ENCODE peak calls at places on chromosomes 7 and 10, in nine cellular contexts. H is left ventricle myocardium inferior; O is Peyer's patch; F is CD8-positive, alpha-beta T cell; T is upper lobe of right lung; Q is ovary; L is adrenal gland; V is GM23248; D is lower lobe of right lung. B is an unnamed sample. For H3K9me3, the result is how much of the 10 kb centered on the place peaks cover.

GRCh38 chr10:17123062-17123661 is 6.4 kb downstream of the CUBN start:
- DNase-seq in T (no peak), H (no peak), V (peak), L (no peak), D (no peak), F (no peak), Q (no peak), O (no peak), B (peak)

GRCh38 chr10:35442006-35442405 is 105.7 kb downstream of the CCNY start:
- DNase-seq in F (no peak), V (peak), Q (no peak), L (no peak), T (no peak), D (no peak), O (no peak), H (no peak), B (no peak)

GRCh38 chr7:108488902-108489538 is 32.8 kb upstream of the NRCAM start:
- DNase-seq in H (no peak), V (no peak), F (no peak), L (no peak), T (no peak), O (no peak), Q (no peak), D (no peak), B (peak)

GRCh38 chr7:44162179-44162578 is 21.0 kb upstream of the MYL7 start:
- DNase-seq in T (peak), O (no peak), D (peak), Q (no peak), V (no peak), H (no peak), F (no peak), L (no peak), B (peak)

GRCh38 chr7:2938514-2939192 is 94.5 kb upstream of the GNA12 start:
- DNase-seq in T (peak), L (no peak), F (no peak), H (no peak), Q (no peak), D (peak), O (no peak), V (no peak), B (no peak)

GRCh38 chr7:2539031-2540028 is 16.0 kb downstream of the BRAT1 start:
- DNase-seq in H (no peak), V (no peak), D (no peak), T (no peak), O (no peak), F (no peak), Q (no peak), L (no peak), B (no peak)

GRCh38 chr10:76034236-76035009 is 603.0 kb downstream of the LRMDA start:
- DNase-seq in V (peak), D (no peak), O (no peak), H (no peak), F (no peak), L (no peak), Q (no peak), T (no peak), B (no peak)

GRCh38 chr7:106045139-106045538 is 67.0 kb downstream of the SYPL1 start:
- DNase-seq in L (no peak), F (no peak), O (no peak), H (no peak), T (no peak), D (no peak), V (peak), Q (no peak), B (no peak)

GRCh38 chr10:3226960-3227724 is 54.6 kb upstream of the PITRM1 start:
- DNase-seq in V (peak), T (no peak), O (no peak), L (no peak), Q (no peak), F (no peak), H (no peak), D (no peak), B (peak)

GRCh38 chr10:78907458-78908211 is 161.1 kb upstream of the ZMIZ1 start:
- DNase-seq in V (no peak), O (no peak), D (no peak), T (peak), L (no peak), H (no peak), Q (no peak), F (no peak), B (no peak)

GRCh38 chr10:64682043-64682442 is 1160.8 kb downstream of the REEP3 start:
- DNase-seq in L (no peak), D (no peak), F (no peak), T (no peak), Q (no peak), V (no peak), H (no peak), O (no peak), B (peak)

GRCh38 chr10:91684841-91685240 is 52.0 kb upstream of the PPP1R3C start:
- DNase-seq in T (no peak), F (no peak), Q (no peak), L (no peak), V (peak), O (no peak), D (no peak), H (no peak), B (no peak)

GRCh38 chr7:29748286-29749099 is 57.8 kb upstream of the WIPF3 start:
- DNase-seq in Q (no peak), V (peak), T (no peak), F (no peak), H (no peak), O (no peak), L (no peak), D (no peak), B (peak)

GRCh38 chr7:991729-992444 is 8.9 kb downstream of the CYP2W1 start:
- DNase-seq in T (no peak), Q (no peak), D (no peak), V (peak), F (no peak), H (no peak), O (no peak), L (no peak), B (no peak)

GRCh38 chr10:3887885-3888476 is 103.0 kb upstream of the KLF6 start:
- DNase-seq in O (no peak), V (peak), F (peak), T (no peak), L (peak), Q (peak), H (no peak), D (no peak), B (peak)

GRCh38 chr10:16663472-16663871 is 141.8 kb upstream of the C1QL3 start:
- DNase-seq in L (no peak), O (no peak), F (no peak), T (no peak), Q (no peak), H (peak), V (no peak), D (no peak), B (no peak)

GRCh38 chr7:49583440-49583839 is 190.0 kb upstream of the VWC2 start:
- DNase-seq in V (no peak), O (no peak), T (no peak), D (no peak), L (no peak), H (no peak), Q (no peak), F (no peak), B (no peak)

GRCh38 chr10:8350250-8350967 is 295.9 kb downstream of the GATA3 start:
- DNase-seq in Q (no peak), O (no peak), H (no peak), F (no peak), D (no peak), L (no peak), V (no peak), T (no peak), B (no peak)

GRCh38 chr7:122136639-122137253 is 7.3 kb downstream of the AASS start:
- DNase-seq in Q (no peak), O (no peak), D (no peak), H (no peak), F (no peak), T (no peak), L (no peak), V (peak), B (peak)

GRCh38 chr7:4006687-4007086 is 675.4 kb upstream of the FOXK1 start:
- DNase-seq in H (no peak), V (no peak), F (no peak), T (no peak), L (no peak), O (no peak), D (no peak), Q (no peak), B (peak)

GRCh38 chr10:68550747-68551411 is 9.3 kb upstream of the TET1 start:
- DNase-seq in Q (peak), H (no peak), L (peak), O (no peak), T (no peak), D (no peak), F (no peak), V (peak), B (peak)

GRCh38 chr10:134205-134742 is 981 bp upstream of the ZMYND11 start:
- DNase-seq in D (no peak), O (no peak), L (no peak), V (no peak), H (peak), F (no peak), Q (no peak), T (peak), B (peak)

GRCh38 chr10:58266826-58267712 is 625 bp downstream of the IPMK start:
- DNase-seq in O (peak), L (peak), H (peak), T (peak), V (peak), Q (peak), F (no peak), D (peak), B (peak)

GRCh38 chr7:136142583-136142982 is 165.4 kb upstream of the MTPN start:
- DNase-seq in Q (no peak), F (no peak), L (no peak), H (no peak), T (no peak), O (no peak), D (no peak), V (no peak), B (no peak)

GRCh38 chr10:14200645-14201534 is 129.8 kb downstream of the FRMD4A start:
- DNase-seq in H (no peak), O (no peak), L (peak), Q (no peak), T (no peak), F (no peak), D (no peak), V (no peak), B (peak)

GRCh38 chr7:93036807-93037206 is 81.0 kb downstream of the SAMD9 start:
- DNase-seq in V (no peak), O (no peak), H (no peak), D (no peak), F (no peak), T (no peak), Q (no peak), L (no peak), B (no peak)

GRCh38 chr7:98091061-98091460 is 15.6 kb upstream of the LMTK2 start:
- DNase-seq in L (no peak), T (no peak), O (no peak), H (no peak), V (peak), D (no peak), F (no peak), Q (no peak), B (peak)

GRCh38 chr10:118031351-118032075 is 15.2 kb downstream of the RAB11FIP2 start:
- DNase-seq in T (no peak), D (no peak), L (no peak), V (peak), O (no peak), Q (no peak), H (no peak), F (no peak), B (peak)

GRCh38 chr10:98270026-98270740 is 2.2 kb upstream of the LOXL4 start:
- DNase-seq in F (no peak), D (no peak), Q (no peak), V (no peak), T (no peak), L (peak), H (no peak), O (no peak), B (no peak)

GRCh38 chr10:52459097-52459496 is 145.0 kb downstream of the DKK1 start:
- DNase-seq in F (no peak), L (no peak), O (no peak), D (no peak), T (no peak), H (no peak), V (peak), Q (no peak), B (no peak)

GRCh38 chr7:80428161-80429054 is 83.5 kb downstream of the GNAT3 start:
- DNase-seq in D (no peak), Q (peak), F (no peak), L (peak), T (no peak), V (peak), H (no peak), O (no peak), B (peak)

DNA sequence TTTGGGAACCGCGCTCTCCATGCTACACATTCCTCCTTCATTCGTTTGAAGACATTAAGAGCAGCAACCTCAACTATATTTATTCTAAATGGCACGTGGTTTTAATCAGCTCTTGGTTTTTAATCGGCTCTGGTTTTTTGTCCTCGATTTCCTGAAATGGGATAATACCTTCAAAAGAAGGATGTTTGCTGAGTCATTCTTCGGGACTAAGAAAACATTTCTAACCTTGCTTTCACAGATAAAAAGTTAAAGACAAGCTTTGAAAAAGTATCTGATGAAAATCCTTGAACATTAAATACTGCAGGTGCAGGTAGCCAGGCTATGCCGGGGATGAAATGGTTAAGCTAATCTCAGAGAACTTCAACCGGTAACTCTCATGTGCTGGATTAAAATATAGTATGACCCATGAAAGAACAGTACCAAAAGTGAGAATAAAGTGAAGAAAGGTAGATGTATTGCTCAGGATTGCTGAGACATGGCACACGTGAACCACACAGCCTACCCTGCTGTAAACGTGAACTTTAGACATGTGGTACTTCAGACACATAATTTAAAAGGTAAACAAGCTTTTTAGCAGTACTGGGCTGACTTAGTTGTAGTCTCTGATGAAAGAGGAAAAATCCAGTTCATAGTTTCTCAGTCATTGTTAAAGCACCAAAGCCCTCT is 89.0 kb downstream of the PTPRN2 start:
- DNase-seq in F (no peak), O (no peak), L (no peak), D (no peak), H (no peak), T (no peak), Q (no peak), V (no peak), B (no peak)
- H3K9me3 ChIP-seq in F (under half), O (under half), L (under half), D (under half), H (under half), T (under half), Q (under half), V (under half), B (under half)

DNA sequence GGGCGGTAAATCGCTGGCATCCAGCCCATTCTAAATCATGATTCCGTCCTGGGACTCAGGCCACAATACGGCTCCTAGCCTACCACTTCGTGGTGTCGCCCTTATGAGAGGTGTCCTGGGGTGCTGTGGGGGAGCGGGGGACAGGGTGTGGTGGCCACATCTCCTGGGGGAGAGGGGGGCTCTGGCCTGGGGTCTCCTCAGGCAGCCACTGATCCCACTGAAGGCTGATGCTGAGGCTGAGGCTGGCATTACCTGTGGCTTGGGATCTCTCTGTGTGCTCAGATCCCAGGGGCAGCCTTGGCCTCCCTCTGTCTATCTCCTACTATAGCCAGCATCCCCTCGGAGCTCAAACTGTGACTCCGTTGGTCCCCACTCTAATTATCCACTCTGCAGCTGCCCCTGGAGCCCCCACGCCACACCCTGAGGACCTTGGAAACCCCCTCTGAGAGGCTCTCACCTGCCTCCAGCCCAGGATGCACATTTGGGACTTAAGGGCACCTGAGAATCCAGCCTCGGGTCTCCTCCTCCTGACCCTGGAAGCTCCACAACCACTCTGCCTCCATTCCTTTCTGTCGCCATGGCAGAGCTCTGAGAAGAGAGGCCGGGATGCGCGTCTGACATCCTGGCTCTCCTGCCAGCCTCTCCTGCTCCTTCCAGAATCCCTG is 249.3 kb upstream of the TCERG1L start:
- DNase-seq in D (no peak), L (no peak), F (no peak), Q (no peak), H (no peak), O (no peak), V (no peak), T (no peak), B (no peak)
- H3K9me3 ChIP-seq in D (under half), L (under half), F (under half), Q (under half), H (under half), O (under half), V (under half), T (under half), B (under half)

GRCh38 chr7:153397906-153398305 is 638.4 kb downstream of the ACTR3B start:
- DNase-seq in L (no peak), H (no peak), V (no peak), O (no peak), F (no peak), D (no peak), T (no peak), Q (no peak), B (no peak)

GRCh38 chr7:153397459-153397858 is 637.9 kb downstream of the ACTR3B start:
- DNase-seq in F (no peak), V (no peak), O (no peak), T (no peak), D (no peak), H (no peak), Q (no peak), L (no peak), B (no peak)

GRCh38 chr7:153398789-153399553 is 639.4 kb downstream of the ACTR3B start:
- DNase-seq in L (no peak), T (no peak), O (no peak), V (no peak), D (no peak), F (no peak), Q (no peak), H (no peak), B (no peak)

GRCh38 chr7:153398370-153398769 is 638.8 kb downstream of the ACTR3B start:
- DNase-seq in L (no peak), O (no peak), V (no peak), F (no peak), D (no peak), Q (no peak), H (no peak), T (no peak), B (no peak)

DNA sequence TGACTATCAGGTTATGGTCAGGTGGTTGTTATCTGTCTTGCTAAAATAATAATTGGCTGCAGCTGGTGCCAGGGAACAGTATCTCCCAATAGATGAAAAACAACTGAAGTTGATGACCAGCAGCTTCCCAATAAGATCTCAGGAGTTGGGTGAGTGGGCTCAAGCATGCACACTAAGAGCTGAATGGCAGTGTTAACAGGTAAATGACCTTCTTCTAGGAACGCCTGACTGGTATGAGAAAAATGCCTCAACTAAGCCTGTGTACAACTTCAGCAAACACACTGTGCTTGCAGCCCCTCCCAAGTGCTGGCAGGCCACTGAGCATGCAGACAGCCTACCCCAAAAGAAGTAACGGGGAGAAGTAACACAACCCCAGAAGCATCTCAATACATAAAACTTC is 636.9 kb downstream of the ACTR3B start:
- DNase-seq in H (no peak), T (no peak), Q (no peak), V (no peak), O (no peak), D (no peak), F (no peak), L (no peak), B (no peak)
- H3K9me3 ChIP-seq in H (under half), T (under half), Q (under half), V (under half), O (under half), D (under half), F (under half), L (under half), B (under half)

GRCh38 chr10:21832751-21833150 is 170.8 kb downstream of the DNAJC1 start:
- DNase-seq in O (no peak), Q (no peak), L (no peak), D (no peak), T (no peak), V (no peak), H (no peak), F (no peak), B (no peak)

GRCh38 chr10:21831986-21832735 is 171.4 kb downstream of the DNAJC1 start:
- DNase-seq in V (peak), D (no peak), F (no peak), O (no peak), L (no peak), T (no peak), Q (no peak), H (no peak), B (peak)

GRCh38 chr10:21826725-21827124 is 176.8 kb downstream of the DNAJC1 start:
- DNase-seq in L (no peak), Q (no peak), O (no peak), F (no peak), V (no peak), H (no peak), D (no peak), T (no peak), B (no peak)

GRCh38 chr10:21827308-21827707 is 176.2 kb downstream of the DNAJC1 start:
- DNase-seq in O (no peak), H (no peak), V (no peak), L (no peak), T (no peak), D (no peak), Q (no peak), F (no peak), B (no peak)

GRCh38 chr10:21830037-21830436 is 173.5 kb downstream of the DNAJC1 start:
- DNase-seq in O (no peak), V (no peak), D (no peak), T (no peak), H (no peak), F (no peak), Q (no peak), L (no peak), B (no peak)
- H3K9me3 ChIP-seq in O (under half), V (under half), D (half or more), T (under half), H (half or more), F (under half), Q (under half), L (under half), B (under half)

DNA sequence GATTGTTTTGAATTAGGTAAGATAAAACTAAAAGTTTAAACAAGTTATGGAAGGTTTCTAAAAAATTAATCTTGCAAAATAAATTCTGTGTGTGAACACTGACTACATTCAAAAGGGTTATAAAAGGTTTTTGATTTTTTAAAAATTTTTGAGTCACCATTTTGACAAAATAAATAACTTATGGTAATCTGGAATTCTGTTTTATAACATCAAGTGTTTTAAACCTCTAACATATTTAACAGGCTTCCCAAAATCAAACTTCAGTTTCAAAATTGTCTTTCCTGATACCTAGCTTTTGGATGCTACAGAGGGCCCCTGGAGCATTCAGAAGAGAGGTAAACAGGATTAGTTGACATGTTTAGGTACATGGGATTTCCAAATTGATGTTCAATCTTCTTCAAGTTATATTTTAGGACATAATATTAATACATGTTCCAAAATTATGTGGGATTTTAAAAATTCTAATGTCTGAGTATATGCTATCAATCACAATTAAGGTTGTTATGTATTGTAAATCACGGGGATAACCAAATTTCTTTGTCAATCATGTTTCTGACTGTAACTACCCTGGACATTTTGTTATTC is 8.1 kb upstream of the CPA2 start:
- DNase-seq in D (no peak), V (no peak), F (no peak), O (no peak), H (no peak), L (no peak), T (no peak), Q (no peak), B (no peak)
- H3K9me3 ChIP-seq in D (under half), V (under half), F (under half), O (under half), H (half or more), L (under half), T (under half), Q (under half), B (under half)

GRCh38 chr7:138814806-138815332 is 16.9 kb upstream of the ATP6V0A4 start:
- DNase-seq in L (no peak), V (no peak), Q (no peak), F (no peak), H (no peak), T (no peak), D (no peak), O (no peak), B (no peak)
- H3K9me3 ChIP-seq in L (under half), V (under half), Q (under half), F (under half), H (under half), T (under half), D (under half), O (under half), B (under half)

GRCh38 chr10:90138844-90139243 is 437.5 kb downstream of the KIF20B start:
- DNase-seq in L (no peak), T (no peak), O (no peak), V (no peak), F (no peak), H (no peak), Q (no peak), D (no peak), B (peak)
- H3K9me3 ChIP-seq in L (under half), T (under half), O (under half), V (under half), F (under half), H (half or more), Q (under half), D (under half), B (under half)

B was measured in fibroblast of lung.